ENCODE peak calls at places on chromosome 20, in nine cellular contexts. One of them, this sample, is unnamed.

GRCh38 chr20:63935447-63935846 is 20.8 kb downstream of the UCKL1 start:
- DNase-seq in adrenal gland: no peak
- DNase-seq in pons: no peak
- DNase-seq in activated CD4-positive, alpha-beta T cell treated with anti-CD3 and anti-CD28 coated beads for 48 hours: no peak
- DNase-seq in choroid plexus epithelial cell: no peak
- DNase-seq in T-cell: no peak
- DNase-seq in cardiac fibroblast: no peak
- DNase-seq in activated effector memory CD4-positive, alpha-beta T cell treated with anti-CD3 and anti-CD28 coated beads, Interleukin-2, amount 50 U/mL, for 16 hours: no peak
- DNase-seq in GM13977: no peak
- DNase-seq in this sample: no peak

GRCh38 chr20:47970282-47970903 is 185.1 kb upstream of the SULF2 start:
- DNase-seq in cardiac fibroblast: no peak
- DNase-seq in choroid plexus epithelial cell: no peak
- DNase-seq in pons: no peak
- DNase-seq in GM13977: no peak
- DNase-seq in adrenal gland: no peak
- DNase-seq in activated CD4-positive, alpha-beta T cell treated with anti-CD3 and anti-CD28 coated beads for 48 hours: no peak
- DNase-seq in T-cell: no peak
- DNase-seq in activated effector memory CD4-positive, alpha-beta T cell treated with anti-CD3 and anti-CD28 coated beads, Interleukin-2, amount 50 U/mL, for 16 hours: no peak
- DNase-seq in this sample: no peak

GRCh38 chr20:1375515-1375914 is 17.3 kb downstream of the FKBP1A start:
- DNase-seq in pons: no peak
- DNase-seq in choroid plexus epithelial cell: peak; percentile 77
- DNase-seq in activated CD4-positive, alpha-beta T cell treated with anti-CD3 and anti-CD28 coated beads for 48 hours: no peak
- DNase-seq in T-cell: no peak
- DNase-seq in GM13977: no peak
- DNase-seq in adrenal gland: no peak
- DNase-seq in cardiac fibroblast: peak; percentile 81
- DNase-seq in activated effector memory CD4-positive, alpha-beta T cell treated with anti-CD3 and anti-CD28 coated beads, Interleukin-2, amount 50 U/mL, for 16 hours: no peak
- DNase-seq in this sample: no peak

GRCh38 chr20:38935967-38936407 is 9.8 kb downstream of the FAM83D start:
- DNase-seq in adrenal gland: peak; percentile 26
- DNase-seq in choroid plexus epithelial cell: peak; percentile 54
- DNase-seq in activated effector memory CD4-positive, alpha-beta T cell treated with anti-CD3 and anti-CD28 coated beads, Interleukin-2, amount 50 U/mL, for 16 hours: no peak
- DNase-seq in pons: no peak
- DNase-seq in cardiac fibroblast: peak; percentile 22
- DNase-seq in T-cell: no peak
- DNase-seq in GM13977: no peak
- DNase-seq in activated CD4-positive, alpha-beta T cell treated with anti-CD3 and anti-CD28 coated beads for 48 hours: no peak
- DNase-seq in this sample: no peak

GRCh38 chr20:10316582-10316981 is 98.0 kb downstream of the SNAP25 start:
- DNase-seq in T-cell: no peak
- DNase-seq in choroid plexus epithelial cell: no peak
- DNase-seq in GM13977: no peak
- DNase-seq in cardiac fibroblast: no peak
- DNase-seq in activated CD4-positive, alpha-beta T cell treated with anti-CD3 and anti-CD28 coated beads for 48 hours: peak; percentile 21
- DNase-seq in adrenal gland: peak; percentile 48
- DNase-seq in pons: no peak
- DNase-seq in activated effector memory CD4-positive, alpha-beta T cell treated with anti-CD3 and anti-CD28 coated beads, Interleukin-2, amount 50 U/mL, for 16 hours: no peak
- DNase-seq in this sample: no peak

GRCh38 chr20:49552007-49552406 is 15.9 kb downstream of the PTGIS start:
- DNase-seq in adrenal gland: no peak
- DNase-seq in activated effector memory CD4-positive, alpha-beta T cell treated with anti-CD3 and anti-CD28 coated beads, Interleukin-2, amount 50 U/mL, for 16 hours: no peak
- DNase-seq in choroid plexus epithelial cell: peak; percentile 50
- DNase-seq in T-cell: no peak
- DNase-seq in activated CD4-positive, alpha-beta T cell treated with anti-CD3 and anti-CD28 coated beads for 48 hours: no peak
- DNase-seq in cardiac fibroblast: no peak
- DNase-seq in GM13977: no peak
- DNase-seq in pons: no peak
- DNase-seq in this sample: no peak

GRCh38 chr20:4151991-4152695 is 136.8 kb upstream of the RNF24 start:
- DNase-seq in choroid plexus epithelial cell: no peak
- DNase-seq in pons: peak; percentile 52
- DNase-seq in GM13977: no peak
- DNase-seq in T-cell: no peak
- DNase-seq in adrenal gland: no peak
- DNase-seq in activated CD4-positive, alpha-beta T cell treated with anti-CD3 and anti-CD28 coated beads for 48 hours: no peak
- DNase-seq in cardiac fibroblast: no peak
- DNase-seq in activated effector memory CD4-positive, alpha-beta T cell treated with anti-CD3 and anti-CD28 coated beads, Interleukin-2, amount 50 U/mL, for 16 hours: no peak
- DNase-seq in this sample: no peak

GRCh38 chr20:4088766-4089165 is 73.4 kb upstream of the RNF24 start:
- DNase-seq in T-cell: no peak
- DNase-seq in activated effector memory CD4-positive, alpha-beta T cell treated with anti-CD3 and anti-CD28 coated beads, Interleukin-2, amount 50 U/mL, for 16 hours: no peak
- DNase-seq in choroid plexus epithelial cell: no peak
- DNase-seq in activated CD4-positive, alpha-beta T cell treated with anti-CD3 and anti-CD28 coated beads for 48 hours: no peak
- DNase-seq in adrenal gland: peak; percentile 15
- DNase-seq in GM13977: no peak
- DNase-seq in pons: no peak
- DNase-seq in cardiac fibroblast: no peak
- DNase-seq in this sample: no peak

GRCh38 chr20:25570148-25570530 is 15.2 kb downstream of the NINL start:
- DNase-seq in GM13977: no peak
- DNase-seq in adrenal gland: no peak
- DNase-seq in cardiac fibroblast: no peak
- DNase-seq in activated effector memory CD4-positive, alpha-beta T cell treated with anti-CD3 and anti-CD28 coated beads, Interleukin-2, amount 50 U/mL, for 16 hours: no peak
- DNase-seq in pons: no peak
- DNase-seq in T-cell: no peak
- DNase-seq in choroid plexus epithelial cell: no peak
- DNase-seq in activated CD4-positive, alpha-beta T cell treated with anti-CD3 and anti-CD28 coated beads for 48 hours: no peak
- DNase-seq in this sample: no peak

GRCh38 chr20:20549699-20550098 is 162.7 kb downstream of the RALGAPA2 start:
- DNase-seq in cardiac fibroblast: peak; percentile 36
- DNase-seq in adrenal gland: no peak
- DNase-seq in GM13977: no peak
- DNase-seq in activated CD4-positive, alpha-beta T cell treated with anti-CD3 and anti-CD28 coated beads for 48 hours: no peak
- DNase-seq in pons: no peak
- DNase-seq in T-cell: no peak
- DNase-seq in activated effector memory CD4-positive, alpha-beta T cell treated with anti-CD3 and anti-CD28 coated beads, Interleukin-2, amount 50 U/mL, for 16 hours: no peak
- DNase-seq in choroid plexus epithelial cell: peak; percentile 79
- DNase-seq in this sample: no peak

GRCh38 chr20:15702161-15702560 is 871.1 kb downstream of the KIF16B start:
- DNase-seq in activated CD4-positive, alpha-beta T cell treated with anti-CD3 and anti-CD28 coated beads for 48 hours: no peak
- DNase-seq in activated effector memory CD4-positive, alpha-beta T cell treated with anti-CD3 and anti-CD28 coated beads, Interleukin-2, amount 50 U/mL, for 16 hours: no peak
- DNase-seq in choroid plexus epithelial cell: no peak
- DNase-seq in GM13977: no peak
- DNase-seq in pons: no peak
- DNase-seq in cardiac fibroblast: no peak
- DNase-seq in T-cell: no peak
- DNase-seq in adrenal gland: no peak
- DNase-seq in this sample: no peak

GRCh38 chr20:16939051-16939450 is 190.9 kb downstream of the OTOR start:
- DNase-seq in choroid plexus epithelial cell: no peak
- DNase-seq in cardiac fibroblast: no peak
- DNase-seq in pons: no peak
- DNase-seq in GM13977: no peak
- DNase-seq in T-cell: no peak
- DNase-seq in adrenal gland: no peak
- DNase-seq in activated CD4-positive, alpha-beta T cell treated with anti-CD3 and anti-CD28 coated beads for 48 hours: no peak
- DNase-seq in activated effector memory CD4-positive, alpha-beta T cell treated with anti-CD3 and anti-CD28 coated beads, Interleukin-2, amount 50 U/mL, for 16 hours: no peak
- DNase-seq in this sample: no peak

GRCh38 chr20:4656491-4656890 is 65.2 kb upstream of the PRND start:
- DNase-seq in activated effector memory CD4-positive, alpha-beta T cell treated with anti-CD3 and anti-CD28 coated beads, Interleukin-2, amount 50 U/mL, for 16 hours: no peak
- DNase-seq in activated CD4-positive, alpha-beta T cell treated with anti-CD3 and anti-CD28 coated beads for 48 hours: no peak
- DNase-seq in GM13977: no peak
- DNase-seq in T-cell: no peak
- DNase-seq in adrenal gland: no peak
- DNase-seq in cardiac fibroblast: peak; percentile 29
- DNase-seq in choroid plexus epithelial cell: no peak
- DNase-seq in pons: no peak
- DNase-seq in this sample: no peak

GRCh38 chr20:31643522-31643921 is 5.8 kb downstream of the COX4I2 start:
- DNase-seq in adrenal gland: no peak
- DNase-seq in T-cell: no peak
- DNase-seq in cardiac fibroblast: no peak
- DNase-seq in activated CD4-positive, alpha-beta T cell treated with anti-CD3 and anti-CD28 coated beads for 48 hours: no peak
- DNase-seq in pons: no peak
- DNase-seq in GM13977: no peak
- DNase-seq in activated effector memory CD4-positive, alpha-beta T cell treated with anti-CD3 and anti-CD28 coated beads, Interleukin-2, amount 50 U/mL, for 16 hours: no peak
- DNase-seq in choroid plexus epithelial cell: no peak
- DNase-seq in this sample: no peak

GRCh38 chr20:50438986-50439407 is 71.2 kb upstream of the PTPN1 start:
- DNase-seq in activated CD4-positive, alpha-beta T cell treated with anti-CD3 and anti-CD28 coated beads for 48 hours: peak; percentile 76
- DNase-seq in activated effector memory CD4-positive, alpha-beta T cell treated with anti-CD3 and anti-CD28 coated beads, Interleukin-2, amount 50 U/mL, for 16 hours: no peak
- DNase-seq in GM13977: no peak
- DNase-seq in cardiac fibroblast: no peak
- DNase-seq in choroid plexus epithelial cell: peak; percentile 59
- DNase-seq in pons: no peak
- DNase-seq in adrenal gland: peak; percentile 41
- DNase-seq in T-cell: no peak
- DNase-seq in this sample: no peak

GRCh38 chr20:661474-662288 is 8.7 kb upstream of the SRXN1 start:
- DNase-seq in activated CD4-positive, alpha-beta T cell treated with anti-CD3 and anti-CD28 coated beads for 48 hours: no peak
- DNase-seq in activated effector memory CD4-positive, alpha-beta T cell treated with anti-CD3 and anti-CD28 coated beads, Interleukin-2, amount 50 U/mL, for 16 hours: no peak
- DNase-seq in adrenal gland: no peak
- DNase-seq in GM13977: no peak
- DNase-seq in choroid plexus epithelial cell: no peak
- DNase-seq in T-cell: no peak
- DNase-seq in pons: no peak
- DNase-seq in cardiac fibroblast: no peak
- DNase-seq in this sample: no peak

This sample was measured in mesothelial cell of epicardium.